ENCODE peak calls at places on chromosomes 1 and 21, in six cellular contexts. Z, K, J, Q, S and B are unnamed samples.

GRCh38 chr21:16541366-16541765 is 811.6 kb downstream of the USP25 start:
- DNase-seq in K (no peak), Q (no peak), S (no peak), Z (no peak), J (no peak), B (no peak)

GRCh38 chr1:67062412-67062811 is 8.5 kb upstream of the SLC35D1 start:
- DNase-seq in J (no peak), Z (no peak), S (no peak), K (no peak), Q (no peak), B (no peak)

GRCh38 chr1:21634481-21635137 is 34.5 kb downstream of the RAP1GAP start:
- DNase-seq in S (no peak), Q (no peak), J (no peak), K (no peak), Z (no peak), B (peak)

GRCh38 chr1:115781830-115782229 is 13.3 kb upstream of the CASQ2 start:
- DNase-seq in J (no peak), K (no peak), Z (peak), Q (no peak), S (no peak), B (no peak)

GRCh38 chr21:40505681-40506080 is 341.3 kb downstream of the DSCAM start:
- DNase-seq in K (no peak), Q (no peak), S (no peak), Z (no peak), J (no peak), B (no peak)

GRCh38 chr1:206703647-206704046 is 18.9 kb downstream of the MAPKAPK2 start:
- DNase-seq in S (no peak), K (peak), J (no peak), Q (no peak), Z (peak), B (no peak)

GRCh38 chr1:222817529-222817928 is 2.7 kb downstream of the DISP1 start:
- DNase-seq in J (no peak), K (no peak), Z (peak), Q (peak), S (no peak), B (peak)

GRCh38 chr1:196355206-196355786 is 252.9 kb downstream of the KCNT2 start:
- DNase-seq in K (no peak), S (no peak), Z (peak), Q (peak), J (no peak), B (peak)

GRCh38 chr1:160429125-160429551 is 28.8 kb downstream of the VANGL2 start:
- DNase-seq in Q (no peak), S (no peak), K (no peak), Z (no peak), J (no peak), B (no peak)

GRCh38 chr1:171794085-171794484 is 12.6 kb downstream of the METTL13 start:
- DNase-seq in J (no peak), K (peak), Q (peak), S (no peak), Z (peak), B (peak)

GRCh38 chr1:209010831-209011230 is 572.7 kb upstream of the CAMK1G start:
- DNase-seq in K (no peak), J (no peak), Q (no peak), S (no peak), Z (no peak), B (no peak)

GRCh38 chr21:29267666-29268065 is 31.1 kb upstream of the BACH1 start:
- DNase-seq in K (no peak), Z (no peak), Q (no peak), J (no peak), S (no peak), B (no peak)

GRCh38 chr1:15249032-15249601 is 2.1 kb downstream of the FHAD1 start:
- DNase-seq in S (no peak), K (peak), J (no peak), Z (no peak), Q (no peak), B (no peak)

GRCh38 chr1:225567789-225568188 is 85.1 kb downstream of the ENAH start:
- DNase-seq in K (no peak), J (no peak), Z (peak), S (peak), Q (no peak), B (no peak)

GRCh38 chr1:20008391-20008841 is 29.0 kb upstream of the PLA2G2A start:
- DNase-seq in K (no peak), Z (no peak), Q (no peak), S (no peak), J (no peak), B (no peak)

GRCh38 chr1:62906428-62906886 is 122.5 kb downstream of the ATG4C start:
- DNase-seq in Q (peak), S (no peak), J (peak), K (peak), Z (peak), B (no peak)

GRCh38 chr1:63701187-63701586 is 72.6 kb upstream of the ROR1 start:
- DNase-seq in K (no peak), Z (no peak), S (no peak), J (no peak), Q (no peak), B (no peak)

GRCh38 chr1:21596628-21597027 is 72.5 kb downstream of the RAP1GAP start:
- DNase-seq in S (no peak), Z (no peak), Q (no peak), J (no peak), K (no peak), B (no peak)

GRCh38 chr1:29826646-29827045 is 590.3 kb downstream of the PTPRU start:
- DNase-seq in S (no peak), K (no peak), Q (no peak), Z (no peak), J (no peak), B (no peak)

GRCh38 chr1:28913786-28914227 is 562 bp upstream of the EPB41 start:
- DNase-seq in Q (no peak), K (peak), S (no peak), J (no peak), Z (no peak), B (no peak)

GRCh38 chr21:17848228-17848627 is 29.1 kb upstream of the C21orf91 start:
- DNase-seq in S (no peak), J (no peak), Z (peak), K (no peak), Q (peak), B (peak)

GRCh38 chr1:160621633-160622413 is 25.0 kb downstream of the SLAMF1 start:
- DNase-seq in Z (no peak), J (no peak), Q (no peak), S (no peak), K (no peak), B (no peak)

GRCh38 chr1:65147424-65148177 is 402 bp upstream of the AK4 start:
- DNase-seq in J (peak), S (no peak), Q (peak), K (peak), Z (peak), B (peak)

GRCh38 chr1:31376374-31377134 is 3.7 kb upstream of the FABP3 start:
- DNase-seq in J (peak), K (no peak), S (peak), Q (peak), Z (peak), B (peak)

GRCh38 chr1:55380313-55380970 is 165.3 kb upstream of the USP24 start:
- DNase-seq in Q (no peak), K (no peak), Z (no peak), S (no peak), J (no peak), B (no peak)

GRCh38 chr1:47559944-47560695 is 122.3 kb downstream of the FOXD2 start:
- DNase-seq in J (no peak), S (no peak), Z (no peak), K (no peak), Q (no peak), B (peak)

GRCh38 chr1:167708940-167709389 is 12.8 kb upstream of the MPZL1 start:
- DNase-seq in Q (no peak), Z (peak), K (no peak), J (no peak), S (no peak), B (no peak)

GRCh38 chr1:164843743-164844500 is 284.9 kb downstream of the PBX1 start:
- DNase-seq in S (no peak), Q (no peak), K (no peak), Z (no peak), J (no peak), B (no peak)

GRCh38 chr1:217090073-217090911 is 367.1 kb upstream of the ESRRG start:
- DNase-seq in S (no peak), Z (no peak), J (no peak), K (no peak), Q (no peak), B (no peak)

GRCh38 chr1:224644553-224645154 is 28.5 kb downstream of the CNIH3 start:
- DNase-seq in S (peak), K (peak), Q (peak), Z (peak), J (peak), B (peak)